ENCODE peak calls at places on chromosomes 12 and 14, in four cellular contexts. C is AG04450, W is fibroblast of lung, Y is SK-N-SH. B is an unnamed sample.
A peak's percentile ranks its signal among the peaks of the same experiment; 100 is the strongest.

GRCh38 chr12:108253540-108253939 is 85.6 kb downstream of the CMKLR1 start:
- DNase-seq in C (no peak), W (no peak), Y (peak; percentile 70), B (no peak)

GRCh38 chr12:109773384-109774011 is 59.7 kb downstream of the TRPV4 start:
- DNase-seq in C (no peak), W (no peak), Y (no peak), B (peak; percentile 84)

GRCh38 chr12:52307836-52308806 is 13.1 kb downstream of the KRT83 start:
- DNase-seq in C (no peak), W (peak; percentile 58), Y (peak; percentile 89), B (peak; percentile 66)

GRCh38 chr12:53232641-53233538 is 881 bp upstream of the RARG start:
- DNase-seq in C (no peak), W (peak; percentile 21), Y (peak; percentile 75), B (peak; percentile 87)

GRCh38 chr12:31895449-31896150 is 63.6 kb upstream of the RESF1 start:
- DNase-seq in C (no peak), W (no peak), Y (no peak), B (no peak)

GRCh38 chr12:48853228-48853688 is 1.3 kb upstream of the DDX23 start:
- DNase-seq in C (peak; percentile 79), W (peak; percentile 76), Y (peak; percentile 74), B (peak; percentile 90)

GRCh38 chr14:85122690-85123089 is 407.3 kb upstream of the FLRT2 start:
- DNase-seq in C (peak; percentile 21), W (peak; percentile 74), Y (no peak), B (peak; percentile 11)

GRCh38 chr12:106747973-106748436 is 26.5 kb upstream of the RIC8B start:
- DNase-seq in C (no peak), W (no peak), Y (no peak), B (no peak)

GRCh38 chr12:100461330-100461973 is 12.2 kb upstream of the NR1H4 start:
- DNase-seq in C (no peak), W (no peak), Y (no peak), B (no peak)

GRCh38 chr12:124466200-124467128 is 100.9 kb downstream of the NCOR2 start:
- DNase-seq in C (no peak), W (peak; percentile 50), Y (no peak), B (no peak)

GRCh38 chr14:61561657-61562276 is 133.5 kb upstream of the HIF1A start:
- DNase-seq in C (peak; percentile 96), W (peak; percentile 100), Y (peak; percentile 46), B (peak; percentile 98)

GRCh38 chr12:69844836-69845235 is 19.8 kb downstream of the MYRFL start:
- DNase-seq in C (no peak), W (no peak), Y (no peak), B (no peak)

GRCh38 chr12:108477055-108477880 is 37.8 kb upstream of the FICD start:
- DNase-seq in C (no peak), W (no peak), Y (no peak), B (no peak)

GRCh38 chr12:2959508-2960431 is 573 bp downstream of the TEAD4 start:
- DNase-seq in C (no peak), W (peak; percentile 73), Y (peak; percentile 88), B (peak; percentile 59)

GRCh38 chr12:109621864-109622485 is 48.4 kb downstream of the MVK start:
- DNase-seq in C (no peak), W (no peak), Y (peak; percentile 86), B (no peak)

GRCh38 chr12:49294086-49294803 is 702 bp upstream of the PRPH start:
- DNase-seq in C (no peak), W (no peak), Y (peak; percentile 61), B (no peak)

GRCh38 chr14:103408491-103409155 is 23.4 kb downstream of the MARK3 start:
- DNase-seq in C (no peak), W (peak; percentile 56), Y (no peak), B (no peak)

GRCh38 chr14:103401223-103402214 is 16.3 kb downstream of the MARK3 start:
- DNase-seq in C (peak; percentile 39), W (peak; percentile 88), Y (no peak), B (peak; percentile 79)

GRCh38 chr14:103402700-103403099 is 17.5 kb downstream of the MARK3 start:
- DNase-seq in C (no peak), W (peak; percentile 73), Y (no peak), B (peak; percentile 47)

GRCh38 chr14:103404032-103404918 is 19.1 kb downstream of the MARK3 start:
- DNase-seq in C (no peak), W (no peak), Y (no peak), B (no peak)

GRCh38 chr14:103404920-103405319 is 19.7 kb downstream of the MARK3 start:
- DNase-seq in C (no peak), W (no peak), Y (no peak), B (no peak)
- H3K4me3 ChIP-seq in C (no peak overlapping the region), W (no peak overlapping the region), Y (no peak overlapping the region), B (no peak overlapping the region)

GRCh38 chr12:43917896-43918295 is 82.0 kb downstream of the TMEM117 start:
- DNase-seq in C (no peak), W (no peak), Y (peak; percentile 15), B (no peak)

GRCh38 chr12:43914391-43914790 is 78.5 kb downstream of the TMEM117 start:
- DNase-seq in C (no peak), W (no peak), Y (no peak), B (no peak)

GRCh38 chr12:43912851-43913250 is 77.0 kb downstream of the TMEM117 start:
- DNase-seq in C (no peak), W (no peak), Y (peak; percentile 8), B (no peak)

GRCh38 chr12:43914923-43915468 is 79.1 kb downstream of the TMEM117 start:
- DNase-seq in C (no peak), W (peak; percentile 6), Y (no peak), B (no peak)
- TF ChIP-seq CTCF in C (no peak), W (no peak), Y (peak; percentile 38), B (no peak)

DNA sequence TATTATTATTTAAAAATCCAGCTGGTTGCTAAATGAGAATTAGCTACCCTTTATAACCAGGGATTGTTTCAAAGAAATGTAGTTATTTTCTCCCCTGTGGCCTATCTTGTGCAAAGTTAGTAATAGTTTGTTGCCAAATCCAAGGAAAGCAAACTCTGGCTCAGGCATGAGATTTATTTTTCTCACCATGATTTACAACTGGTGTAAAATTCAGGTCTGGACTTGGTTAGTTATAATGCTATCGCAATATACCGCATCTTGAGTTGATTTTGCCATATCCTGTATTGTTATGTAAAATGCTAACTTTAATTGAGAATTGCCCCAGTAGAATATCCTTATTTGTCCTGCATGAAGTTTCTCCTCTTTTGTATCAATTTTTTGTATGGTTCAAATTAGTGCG is 135.4 kb downstream of the CRADD start:
- DNase-seq in C (no peak), W (no peak), Y (no peak), B (no peak)
- H3K4me3 ChIP-seq in C (no peak overlapping the region), W (no peak overlapping the region), Y (no peak overlapping the region), B (no peak overlapping the region)

GRCh38 chr12:98838282-98838681 is 193.2 kb downstream of the APAF1 start:
- DNase-seq in C (no peak), W (peak; percentile 7), Y (no peak), B (peak; percentile 26)
- TF ChIP-seq CTCF in C (peak; percentile 53), W (peak; percentile 37), Y (peak; percentile 43), B (peak; percentile 42)

B was measured in epithelial cell of esophagus.